ENCODE peak calls at places on chromosomes 2 and 18, in ten cellular contexts. O is omental fat pad; D is iris pigment epithelial cell; Y is effector memory CD8-positive, alpha-beta T cell; Q is ACHN; M is stimulated activated CD4-positive, alpha-beta T cell treated with anti-CD3 and anti-CD28 coated beads, Interleukin-2, amount 100 ng/mL, for 48 hours; L is heart right ventricle; H is hepatic stellate cell; N is G401; E is NCI-H345. X is an unnamed sample.

GRCh38 chr2:26561376-26561775 is 79.8 kb downstream of the CIB4 start:
- DNase-seq in Q (no peak), H (no peak), E (no peak), M (no peak), Y (no peak), D (no peak), O (no peak), N (no peak), L (no peak), X (no peak)

GRCh38 chr2:127157651-127158460 is 50.9 kb upstream of the BIN1 start:
- DNase-seq in D (no peak), Q (no peak), M (no peak), Y (no peak), E (no peak), O (no peak), N (no peak), L (no peak), H (no peak), X (peak; percentile 29)

GRCh38 chr18:48802543-48803428 is 148.0 kb downstream of the SMAD7 start:
- DNase-seq in L (no peak), Y (no peak), O (peak; percentile 16), D (no peak), H (no peak), M (no peak), Q (no peak), E (no peak), N (peak; percentile 66), X (no peak)

GRCh38 chr18:29779096-29779495 is 1263.4 kb downstream of the DSC3 start:
- DNase-seq in M (no peak), H (no peak), Y (no peak), D (peak; percentile 0), L (no peak), Q (no peak), O (no peak), E (no peak), N (no peak), X (no peak)

GRCh38 chr2:151260492-151261239 is 997 bp downstream of the RBM43 start:
- DNase-seq in O (no peak), H (no peak), Y (no peak), D (peak; percentile 57), Q (peak; percentile 47), N (no peak), E (no peak), L (no peak), M (no peak), X (no peak)

GRCh38 chr18:50297621-50298442 is 10.3 kb upstream of the CXXC1 start:
- DNase-seq in L (peak; percentile 83), N (peak; percentile 67), O (no peak), H (peak; percentile 68), Q (peak; percentile 63), E (peak; percentile 79), Y (peak; percentile 70), M (peak; percentile 64), D (peak; percentile 82), X (peak; percentile 38)

GRCh38 chr2:27208486-27209050 is 3.3 kb upstream of the ATRAID start:
- DNase-seq in Y (no peak), M (no peak), E (no peak), N (no peak), D (no peak), O (no peak), H (no peak), Q (no peak), L (no peak), X (no peak)

GRCh38 chr2:99365661-99366060 is 28.5 kb downstream of the EIF5B start:
- DNase-seq in Y (no peak), E (no peak), Q (no peak), M (no peak), D (no peak), O (no peak), H (no peak), L (no peak), N (no peak), X (no peak)

GRCh38 chr2:38074775-38075435 is 1.0 kb downstream of the CYP1B1 start:
- DNase-seq in O (no peak), L (no peak), M (no peak), Q (no peak), Y (no peak), E (no peak), H (peak; percentile 37), N (no peak), D (peak; percentile 79), X (no peak)

GRCh38 chr2:118969734-118970395 is 27.9 kb downstream of the MARCO start:
- DNase-seq in E (no peak), Y (no peak), N (no peak), Q (no peak), O (no peak), H (no peak), D (no peak), M (no peak), L (no peak), X (no peak)

GRCh38 chr2:189082576-189082975 is 97.0 kb downstream of the COL5A2 start:
- DNase-seq in H (no peak), M (no peak), D (peak; percentile 66), L (peak; percentile 7), N (no peak), E (no peak), Q (no peak), Y (no peak), O (no peak), X (no peak)

GRCh38 chr2:159946326-159946992 is 116.0 kb downstream of the PLA2R1 start:
- DNase-seq in O (no peak), Q (no peak), M (no peak), H (peak; percentile 12), L (no peak), D (peak; percentile 71), N (peak; percentile 82), E (no peak), Y (no peak), X (no peak)

GRCh38 chr2:144596074-144596871 is 76.4 kb upstream of the ZEB2 start:
- DNase-seq in N (no peak), H (peak; percentile 38), Y (no peak), O (no peak), L (no peak), M (no peak), D (peak; percentile 71), E (no peak), Q (peak; percentile 7), X (no peak)

GRCh38 chr18:3498705-3499451 is 48.9 kb downstream of the TGIF1 start:
- DNase-seq in H (peak; percentile 26), Q (no peak), L (no peak), O (no peak), E (no peak), Y (no peak), D (peak; percentile 54), N (no peak), M (no peak), X (no peak)

GRCh38 chr2:197786010-197786877 is 1.1 kb upstream of the BOLL start:
- DNase-seq in H (peak; percentile 23), Y (peak; percentile 32), Q (peak; percentile 46), O (no peak), E (no peak), M (peak; percentile 61), L (peak; percentile 9), D (no peak), N (no peak), X (no peak)

GRCh38 chr2:203812294-203813221 is 55.0 kb upstream of the CTLA4 start:
- DNase-seq in D (no peak), O (no peak), E (no peak), L (no peak), N (no peak), Q (no peak), Y (no peak), M (no peak), H (no peak), X (no peak)

GRCh38 chr18:31042391-31043181 is at the start of gene DSC3:
- DNase-seq in Y (no peak), O (peak; percentile 25), H (no peak), Q (peak; percentile 2), N (no peak), D (peak; percentile 31), L (no peak), M (no peak), E (peak; percentile 65), X (no peak)

X was measured in CMK.